ENCODE peak calls at places on chromosomes 1 and 21, in nine cellular contexts. C, Q, B, U, R, K, I, D and M are unnamed samples. For H3K4me1, the result is how much of the 10 kb centered on the place peaks cover.

GRCh38 chr1:207004931-207005830 is 27.4 kb downstream of the C1orf116 start:
- DNase-seq in B (no peak), D (peak), U (no peak), I (no peak), C (peak), R (peak), Q (no peak), K (no peak), M (no peak)

GRCh38 chr1:73910466-73910865 is 287.5 kb downstream of the LRRIQ3 start:
- DNase-seq in Q (no peak), C (no peak), U (no peak), K (no peak), R (no peak), I (no peak), D (no peak), B (no peak), M (no peak)

GRCh38 chr1:172654535-172654934 is 4.4 kb upstream of the FASLG start:
- DNase-seq in R (no peak), C (peak), K (no peak), D (no peak), I (no peak), B (no peak), Q (no peak), U (no peak), M (no peak)

GRCh38 chr1:77037990-77038389 is 170.7 kb downstream of the ST6GALNAC5 start:
- DNase-seq in R (no peak), Q (no peak), C (no peak), U (no peak), B (no peak), D (no peak), I (no peak), K (no peak), M (no peak)

GRCh38 chr1:232416026-232416568 is 213.8 kb downstream of the SIPA1L2 start:
- DNase-seq in D (no peak), K (no peak), U (no peak), R (no peak), Q (no peak), C (no peak), I (no peak), B (no peak), M (no peak)

GRCh38 chr1:9404541-9404940 is 111.8 kb downstream of the SPSB1 start:
- DNase-seq in C (no peak), K (no peak), I (no peak), R (no peak), B (no peak), D (no peak), U (no peak), Q (no peak), M (no peak)

GRCh38 chr1:80892452-80892995 is 908.2 kb upstream of the ADGRL2 start:
- DNase-seq in R (no peak), B (no peak), C (no peak), K (no peak), D (peak), U (no peak), I (no peak), Q (no peak), M (no peak)

GRCh38 chr1:71196685-71197084 is 115.8 kb upstream of the ZRANB2 start:
- DNase-seq in B (no peak), I (no peak), R (no peak), D (peak), K (no peak), U (no peak), Q (no peak), C (peak), M (no peak)

GRCh38 chr21:26461500-26461899 is 111.6 kb downstream of the CYYR1 start:
- DNase-seq in Q (no peak), I (no peak), R (no peak), K (no peak), U (no peak), D (no peak), C (no peak), B (no peak), M (no peak)

GRCh38 chr1:68131261-68131660 is 80.8 kb upstream of the DIRAS3 start:
- DNase-seq in R (no peak), U (no peak), I (no peak), K (no peak), D (no peak), C (no peak), Q (no peak), B (no peak), M (no peak)

GRCh38 chr1:13813398-13814012 is 113.5 kb downstream of the PRDM2 start:
- DNase-seq in C (peak), I (no peak), B (no peak), D (peak), K (peak), Q (peak), U (no peak), R (peak), M (peak)

GRCh38 chr1:97925982-97926708 is 5.3 kb upstream of the DPYD start:
- DNase-seq in D (no peak), C (no peak), K (no peak), R (no peak), U (no peak), Q (no peak), I (no peak), B (no peak), M (no peak)

GRCh38 chr1:54464031-54464476 is 57.9 kb upstream of the SSBP3 start:
- DNase-seq in I (no peak), B (no peak), R (no peak), U (no peak), D (no peak), Q (no peak), K (no peak), C (no peak), M (peak)

GRCh38 chr1:112496290-112496689 is 12.5 kb upstream of the WNT2B start:
- DNase-seq in U (no peak), K (no peak), B (no peak), I (no peak), C (no peak), D (no peak), R (no peak), Q (no peak), M (no peak)

GRCh38 chr1:196317535-196318522 is 290.4 kb downstream of the KCNT2 start:
- DNase-seq in D (peak), U (no peak), C (peak), Q (no peak), K (no peak), R (no peak), I (no peak), B (no peak), M (no peak)

GRCh38 chr1:109786531-109787021 is 22.9 kb upstream of the EPS8L3 start:
- DNase-seq in B (no peak), I (peak), D (no peak), Q (no peak), C (peak), R (no peak), U (no peak), K (peak), M (peak)
- H3K4me1 ChIP-seq in B (half or more), I (under half), D (under half), Q (half or more), C (under half), R (under half), U (half or more), K (half or more), M (under half)

GRCh38 chr1:209850342-209850979 is 22.7 kb downstream of the UTP25 start:
- DNase-seq in D (peak), R (no peak), C (peak), B (no peak), Q (peak), U (peak), K (no peak), I (no peak), M (no peak)
- H3K27ac ChIP-seq in D (no peak), R (no peak), C (no peak), B (no peak), Q (no peak), U (no peak), K (no peak), I (no peak), M (no peak)

GRCh38 chr1:234507626-234508387 is 28.8 kb upstream of the TARBP1 start:
- DNase-seq in U (no peak), C (no peak), D (no peak), B (no peak), I (no peak), K (no peak), Q (no peak), R (no peak), M (no peak)

GRCh38 chr1:234515411-234515810 is 36.4 kb upstream of the TARBP1 start:
- DNase-seq in U (no peak), C (peak), I (no peak), K (no peak), R (no peak), Q (no peak), B (no peak), D (peak), M (no peak)

GRCh38 chr1:234515821-234516241 is 36.9 kb upstream of the TARBP1 start:
- DNase-seq in R (no peak), U (no peak), C (no peak), I (no peak), Q (no peak), K (no peak), B (no peak), D (peak), M (no peak)

GRCh38 chr1:234509457-234510328 is 30.7 kb upstream of the TARBP1 start:
- DNase-seq in I (no peak), U (no peak), B (no peak), R (no peak), D (peak), Q (no peak), K (no peak), C (no peak), M (no peak)

DNA sequence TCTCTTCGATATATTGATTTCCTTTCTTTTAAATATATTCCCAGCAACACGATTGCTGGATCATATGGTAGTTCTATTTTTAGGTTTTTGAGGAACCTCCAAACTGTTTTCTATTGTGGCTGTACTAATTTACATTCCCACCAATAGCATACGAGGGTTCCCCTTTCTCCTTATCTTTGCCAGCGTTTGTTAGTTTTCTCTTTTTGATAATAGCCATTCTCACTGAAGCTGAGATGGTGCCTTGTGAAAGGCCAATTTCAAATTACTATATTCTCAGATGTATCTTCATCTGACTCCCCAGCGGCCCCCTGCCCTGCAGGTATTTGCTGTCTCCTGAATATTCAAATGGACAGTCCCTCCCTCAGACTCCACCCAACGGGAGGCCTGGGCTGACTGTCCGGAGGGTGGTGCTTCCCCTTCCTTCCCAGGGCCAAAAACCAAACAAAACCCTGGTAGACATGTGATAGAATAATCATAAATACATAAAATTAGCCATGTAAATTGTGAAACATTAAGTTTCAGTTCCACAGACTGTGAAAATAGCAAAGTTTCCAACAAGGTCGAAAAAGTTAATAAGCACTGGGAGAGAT is 33.5 kb upstream of the TARBP1 start:
- DNase-seq in U (no peak), R (no peak), K (no peak), I (no peak), Q (no peak), B (no peak), C (no peak), D (peak), M (peak)
- H3K4me1 ChIP-seq in U (under half), R (under half), K (under half), I (under half), Q (under half), B (under half), C (under half), D (under half), M (under half)

DNA sequence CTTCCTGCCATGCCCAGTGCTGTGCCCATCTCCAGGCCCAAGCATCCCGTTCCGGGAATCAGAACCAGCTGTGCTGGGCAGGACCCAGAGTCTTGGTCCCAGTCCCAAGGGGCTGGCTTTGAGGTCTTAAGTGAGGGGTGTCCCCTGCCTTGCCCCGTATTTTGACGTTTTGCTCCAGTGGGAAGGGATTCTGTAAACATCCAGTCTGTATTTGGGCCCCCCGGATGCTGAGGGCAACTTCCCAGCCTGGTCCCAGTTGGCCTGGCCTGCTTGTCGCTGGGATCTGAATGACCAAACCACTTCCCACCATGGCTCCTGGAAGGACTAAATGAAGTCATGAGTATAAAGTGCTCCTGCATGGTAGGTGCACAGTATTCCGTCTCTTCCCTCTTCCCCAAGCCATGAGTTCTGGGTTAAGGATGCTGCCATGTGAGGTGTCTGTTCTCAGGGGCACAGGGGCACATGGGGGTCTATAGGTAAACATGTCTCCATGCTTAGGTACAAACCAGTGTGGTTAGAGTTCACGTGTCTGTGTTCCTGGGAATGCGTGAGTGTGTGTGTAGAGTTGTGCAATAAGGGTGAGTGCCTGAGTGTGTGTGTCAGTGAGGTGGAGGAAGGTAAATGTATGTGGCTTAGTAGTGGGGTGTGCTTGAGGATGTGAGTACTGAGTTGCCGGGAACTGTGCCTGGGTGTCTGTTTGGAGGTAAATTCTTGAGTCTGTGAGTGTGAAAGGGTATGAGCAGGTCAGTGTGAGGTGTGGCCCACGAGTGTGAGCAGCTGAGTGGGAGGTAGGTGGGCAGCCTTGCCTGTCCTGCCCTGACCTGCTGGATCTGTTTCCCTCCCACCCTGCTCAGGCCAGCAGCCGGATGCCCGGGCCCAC is 1.5 kb downstream of the B4GALT2 start:
- DNase-seq in I (no peak), K (no peak), D (no peak), Q (no peak), C (no peak), B (no peak), U (no peak), R (no peak), M (no peak)
- H3K27ac ChIP-seq in I (peak), K (no peak), D (no peak), Q (peak), C (peak), B (peak), U (peak), R (no peak), M (no peak)

DNA sequence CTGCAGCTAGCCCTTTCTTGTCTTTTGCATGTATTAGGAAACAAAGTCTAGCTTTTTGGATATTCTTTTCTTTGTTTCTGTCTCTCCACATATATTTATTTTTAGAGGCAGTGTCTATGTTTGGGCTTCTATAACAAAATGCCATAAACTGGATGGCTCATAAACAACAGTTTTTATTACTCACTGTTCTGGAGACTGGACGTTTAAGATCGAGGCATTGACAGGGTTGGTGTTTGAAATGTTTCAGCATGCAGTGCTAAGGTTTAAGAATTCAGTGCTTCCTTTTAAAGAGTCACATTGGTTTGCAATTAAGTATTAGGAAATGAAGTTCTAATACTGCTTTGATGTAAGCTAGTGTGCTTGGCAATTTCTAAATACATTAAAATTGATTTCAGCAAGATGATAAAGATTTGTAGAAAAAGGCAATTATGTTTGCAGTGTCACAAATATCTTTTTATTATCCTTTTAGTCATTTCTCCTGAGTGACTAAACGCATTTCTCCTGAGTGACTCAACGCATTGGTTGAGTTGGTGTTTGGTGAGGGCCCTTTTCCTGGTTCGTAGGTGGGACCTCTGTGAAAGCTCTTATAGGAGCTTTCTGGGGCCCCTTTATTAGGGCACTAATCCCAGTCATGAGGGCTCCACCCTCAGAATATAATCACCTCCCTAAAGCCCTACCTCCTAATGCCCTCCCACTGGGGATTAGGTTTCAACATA is 317.0 kb downstream of the USP25 start:
- DNase-seq in R (no peak), D (no peak), C (no peak), Q (no peak), K (no peak), B (no peak), I (no peak), U (no peak), M (no peak)
- H3K4me1 ChIP-seq in R (under half), D (under half), C (under half), Q (under half), K (under half), B (under half), I (under half), U (under half), M (under half)